ENCODE peak calls at places on chromosomes 4 and X, in eight cellular contexts. One of them, this sample, is unnamed.

GRCh38 chrX:69323786-69324720 is 158.8 kb upstream of the PJA1 start:
- DNase-seq in A549: no peak
- DNase-seq in GM23338: no peak
- DNase-seq in GM12878: no peak
- DNase-seq in HCT116: no peak
- DNase-seq in SK-N-SH: peak; percentile 3
- DNase-seq in K562: no peak
- DNase-seq in HepG2: no peak
- DNase-seq in this sample: no peak

GRCh38 chr4:148737071-148737470 is 294.9 kb upstream of the NR3C2 start:
- DNase-seq in A549: no peak
- DNase-seq in GM23338: no peak
- DNase-seq in GM12878: no peak
- DNase-seq in HCT116: no peak
- DNase-seq in SK-N-SH: no peak
- DNase-seq in K562: no peak
- DNase-seq in HepG2: no peak
- DNase-seq in this sample: no peak

GRCh38 chr4:2786152-2786671 is 6.7 kb upstream of the SH3BP2 start:
- DNase-seq in A549: no peak
- DNase-seq in GM23338: no peak
- DNase-seq in GM12878: peak; percentile 38
- DNase-seq in HCT116: no peak
- DNase-seq in SK-N-SH: no peak
- DNase-seq in K562: no peak
- DNase-seq in HepG2: no peak
- DNase-seq in this sample: no peak

GRCh38 chrX:111470681-111471403 is 40.6 kb upstream of the SERTM2 start:
- DNase-seq in A549: no peak
- DNase-seq in GM23338: no peak
- DNase-seq in GM12878: no peak
- DNase-seq in HCT116: no peak
- DNase-seq in SK-N-SH: no peak
- DNase-seq in K562: no peak
- DNase-seq in HepG2: no peak
- DNase-seq in this sample: no peak

GRCh38 chr4:38013461-38014366 is 53.5 kb downstream of the PTTG2 start:
- DNase-seq in A549: no peak
- DNase-seq in GM23338: no peak
- DNase-seq in GM12878: no peak
- DNase-seq in HCT116: peak; percentile 31
- DNase-seq in SK-N-SH: no peak
- DNase-seq in K562: no peak
- DNase-seq in HepG2: no peak
- DNase-seq in this sample: peak; percentile 10

GRCh38 chr4:28621541-28621940 is 1760.9 kb downstream of the STIM2 start:
- DNase-seq in A549: no peak
- DNase-seq in GM23338: no peak
- DNase-seq in GM12878: no peak
- DNase-seq in HCT116: no peak
- DNase-seq in SK-N-SH: no peak
- DNase-seq in K562: no peak
- DNase-seq in HepG2: no peak
- DNase-seq in this sample: no peak

GRCh38 chr4:6322761-6323566 is 53.3 kb downstream of the WFS1 start:
- DNase-seq in A549: no peak
- DNase-seq in GM23338: no peak
- DNase-seq in GM12878: peak; percentile 23
- DNase-seq in HCT116: no peak
- DNase-seq in SK-N-SH: no peak
- DNase-seq in K562: no peak
- DNase-seq in HepG2: peak; percentile 94
- DNase-seq in this sample: no peak

GRCh38 chr4:77849278-77849965 is 13.2 kb upstream of the MRPL1 start:
- DNase-seq in A549: no peak
- DNase-seq in GM23338: no peak
- DNase-seq in GM12878: no peak
- DNase-seq in HCT116: no peak
- DNase-seq in SK-N-SH: no peak
- DNase-seq in K562: no peak
- DNase-seq in HepG2: no peak
- DNase-seq in this sample: no peak

GRCh38 chr4:173448557-173448918 is 49.6 kb upstream of the SCRG1 start:
- DNase-seq in A549: no peak
- DNase-seq in GM23338: no peak
- DNase-seq in GM12878: no peak
- DNase-seq in HCT116: no peak
- DNase-seq in SK-N-SH: no peak
- DNase-seq in K562: no peak
- DNase-seq in HepG2: no peak
- DNase-seq in this sample: no peak

DNA sequence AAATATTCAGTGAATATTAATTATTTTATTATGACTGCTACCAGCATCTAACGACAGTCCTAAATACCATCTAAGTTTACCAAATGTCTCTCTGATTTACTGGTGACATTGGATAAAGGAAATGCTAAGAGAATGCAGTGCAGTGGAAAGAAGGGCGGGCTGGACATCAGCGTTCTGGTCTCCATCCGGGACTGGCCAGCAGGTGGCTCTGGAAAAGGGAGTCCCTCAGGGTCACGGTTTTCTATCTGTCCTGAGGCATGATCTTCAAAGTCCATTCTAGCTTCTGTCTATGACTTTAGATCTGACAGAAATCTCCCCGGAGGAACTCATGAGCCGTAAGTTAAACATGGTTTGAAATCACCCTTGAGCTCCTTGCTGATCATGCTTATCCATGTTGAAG is 3.3 kb downstream of the TRIM2 start:
- DNase-seq in A549: peak; percentile 16
- DNase-seq in GM23338: peak; percentile 70
- DNase-seq in GM12878: no peak
- DNase-seq in HCT116: no peak
- DNase-seq in SK-N-SH: peak; percentile 51
- DNase-seq in K562: peak; percentile 42
- DNase-seq in HepG2: peak; percentile 28
- DNase-seq in this sample: no peak
- H3K4me1 ChIP-seq in A549: no peaks in the 10 kb centered on the region
- H3K4me1 ChIP-seq in GM23338: peaks cover 39% of the 10 kb centered on the region
- H3K4me1 ChIP-seq in GM12878: peaks cover 2% of the 10 kb centered on the region
- H3K4me1 ChIP-seq in HCT116: peaks cover 49% of the 10 kb centered on the region
- H3K4me1 ChIP-seq in SK-N-SH: no peaks in the 10 kb centered on the region
- H3K4me1 ChIP-seq in K562: peaks cover 5% of the 10 kb centered on the region
- H3K4me1 ChIP-seq in HepG2: peaks cover 44% of the 10 kb centered on the region
- H3K4me1 ChIP-seq in this sample: peaks cover 29% of the 10 kb centered on the region

GRCh38 chr4:139333046-139333445 is 30.8 kb upstream of the NDUFC1 start:
- DNase-seq in A549: no peak
- DNase-seq in GM23338: no peak
- DNase-seq in GM12878: no peak
- DNase-seq in HCT116: no peak
- DNase-seq in SK-N-SH: no peak
- DNase-seq in K562: no peak
- DNase-seq in HepG2: no peak
- DNase-seq in this sample: no peak
- TF ChIP-seq REST in A549: no peak
- TF ChIP-seq REST in GM23338: no peak
- TF ChIP-seq REST in GM12878: no peak
- TF ChIP-seq REST in HCT116: no peak
- TF ChIP-seq REST in SK-N-SH: no peak
- TF ChIP-seq REST in K562: no peak
- TF ChIP-seq REST in HepG2: no peak
- TF ChIP-seq REST in this sample: no peak

DNA sequence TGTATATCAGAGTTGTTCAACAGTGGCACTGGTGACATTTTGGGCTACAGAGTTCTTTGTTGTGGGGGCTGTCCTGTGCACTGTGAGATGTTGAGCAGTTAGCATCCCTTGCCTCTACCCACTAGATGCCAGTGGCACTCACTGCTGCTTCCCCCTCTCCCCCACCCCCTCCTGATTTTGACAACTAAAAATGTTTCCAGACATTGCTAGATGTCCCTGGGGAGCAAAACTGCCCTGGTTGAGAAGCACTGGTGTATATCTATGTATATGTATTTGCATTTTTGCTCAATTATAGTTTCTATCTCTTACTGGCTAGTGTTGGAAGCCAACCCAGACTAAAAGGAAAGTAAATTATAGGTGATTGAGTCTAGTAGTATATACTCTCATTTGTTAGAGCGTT is 2.4 kb downstream of the TMEM131L start:
- DNase-seq in A549: no peak
- DNase-seq in GM23338: no peak
- DNase-seq in GM12878: peak; percentile 87
- DNase-seq in HCT116: no peak
- DNase-seq in SK-N-SH: peak; percentile 53
- DNase-seq in K562: no peak
- DNase-seq in HepG2: no peak
- DNase-seq in this sample: no peak
- H3K4me1 ChIP-seq in A549: peaks cover 14% of the 10 kb centered on the region
- H3K4me1 ChIP-seq in GM23338: peaks cover 31% of the 10 kb centered on the region
- H3K4me1 ChIP-seq in GM12878: peaks cover 36% of the 10 kb centered on the region
- H3K4me1 ChIP-seq in HCT116: peaks cover 37% of the 10 kb centered on the region
- H3K4me1 ChIP-seq in SK-N-SH: peaks cover 26% of the 10 kb centered on the region
- H3K4me1 ChIP-seq in K562: peaks cover 37% of the 10 kb centered on the region
- H3K4me1 ChIP-seq in HepG2: peaks cover 26% of the 10 kb centered on the region
- H3K4me1 ChIP-seq in this sample: peaks cover 18% of the 10 kb centered on the region

GRCh38 chr4:150329338-150329737 is 251.1 kb downstream of the DCLK2 start:
- DNase-seq in A549: no peak
- DNase-seq in GM23338: no peak
- DNase-seq in GM12878: no peak
- DNase-seq in HCT116: no peak
- DNase-seq in SK-N-SH: no peak
- DNase-seq in K562: peak; percentile 27
- DNase-seq in HepG2: no peak
- DNase-seq in this sample: no peak
- TF ChIP-seq REST in A549: no peak
- TF ChIP-seq REST in GM23338: no peak
- TF ChIP-seq REST in GM12878: no peak
- TF ChIP-seq REST in HCT116: no peak
- TF ChIP-seq REST in SK-N-SH: no peak
- TF ChIP-seq REST in K562: no peak
- TF ChIP-seq REST in HepG2: no peak
- TF ChIP-seq REST in this sample: no peak

GRCh38 chr4:153174821-153175567 is 29.2 kb upstream of the TRIM2 start:
- DNase-seq in A549: no peak
- DNase-seq in GM23338: no peak
- DNase-seq in GM12878: no peak
- DNase-seq in HCT116: no peak
- DNase-seq in SK-N-SH: no peak
- DNase-seq in K562: no peak
- DNase-seq in HepG2: peak; percentile 79
- DNase-seq in this sample: no peak
- H3K4me1 ChIP-seq in A549: no peaks in the 10 kb centered on the region
- H3K4me1 ChIP-seq in GM23338: peaks cover 8% of the 10 kb centered on the region
- H3K4me1 ChIP-seq in GM12878: no peaks in the 10 kb centered on the region
- H3K4me1 ChIP-seq in HCT116: no peaks in the 10 kb centered on the region
- H3K4me1 ChIP-seq in SK-N-SH: no peaks in the 10 kb centered on the region
- H3K4me1 ChIP-seq in K562: no peaks in the 10 kb centered on the region
- H3K4me1 ChIP-seq in HepG2: peaks cover 4% of the 10 kb centered on the region
- H3K4me1 ChIP-seq in this sample: no peaks in the 10 kb centered on the region

DNA sequence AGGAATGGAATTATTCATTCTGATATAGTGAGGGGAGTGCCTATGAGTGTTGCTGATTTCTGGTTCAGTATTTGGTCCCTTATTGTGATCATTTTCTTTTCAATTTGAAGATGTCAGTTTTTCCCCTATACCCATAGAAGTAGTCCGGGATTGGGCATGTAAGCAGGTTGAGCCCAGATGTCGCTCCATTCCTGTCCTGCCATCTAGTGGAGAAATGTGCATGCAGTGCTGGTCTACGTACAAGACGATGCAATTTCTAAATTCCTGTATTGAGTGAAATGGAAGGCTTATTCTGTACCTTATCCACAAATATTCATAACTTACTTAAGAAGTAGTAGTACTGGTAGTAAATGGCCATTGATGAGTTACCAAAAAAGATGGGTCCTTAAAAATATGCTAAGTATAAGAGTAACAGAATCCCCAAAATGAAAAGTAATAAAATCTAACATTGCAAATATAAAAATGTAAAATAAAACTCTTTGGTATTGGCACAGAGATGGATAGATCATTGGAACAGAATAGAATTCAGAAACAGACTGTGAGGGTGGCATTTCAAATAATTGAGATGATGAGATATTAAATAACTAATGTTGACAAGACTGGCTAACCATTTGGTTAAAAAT is 60.9 kb downstream of the UGT8 start:
- DNase-seq in A549: peak; percentile 66
- DNase-seq in GM23338: peak; percentile 90
- DNase-seq in GM12878: peak; percentile 32
- DNase-seq in HCT116: peak; percentile 73
- DNase-seq in SK-N-SH: peak; percentile 60
- DNase-seq in K562: peak; percentile 59
- DNase-seq in HepG2: peak; percentile 42
- DNase-seq in this sample: peak; percentile 57
- TF ChIP-seq REST in A549: no peak
- TF ChIP-seq REST in GM23338: no peak
- TF ChIP-seq REST in GM12878: no peak
- TF ChIP-seq REST in HCT116: no peak
- TF ChIP-seq REST in SK-N-SH: no peak
- TF ChIP-seq REST in K562: no peak
- TF ChIP-seq REST in HepG2: no peak
- TF ChIP-seq REST in this sample: no peak

DNA sequence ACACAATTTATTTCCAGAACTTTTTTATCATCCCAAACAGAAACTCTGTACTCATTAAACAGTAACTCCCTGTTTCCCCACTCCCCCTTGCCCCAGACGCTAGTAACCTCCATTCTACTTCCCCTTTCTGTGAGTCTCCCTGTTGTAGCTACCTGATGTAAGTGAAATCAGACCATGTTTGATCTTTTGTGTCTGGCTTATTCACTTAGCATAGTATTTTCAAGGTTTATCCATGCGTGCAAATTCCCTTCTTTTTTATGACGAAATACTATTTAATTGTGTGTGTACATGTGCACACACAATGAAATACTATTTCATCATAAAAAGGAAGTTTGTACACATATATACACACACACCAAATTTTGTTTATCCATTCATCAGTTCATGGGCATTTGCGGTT is 5.2 kb downstream of the PKD2 start:
- DNase-seq in A549: no peak
- DNase-seq in GM23338: no peak
- DNase-seq in GM12878: no peak
- DNase-seq in HCT116: no peak
- DNase-seq in SK-N-SH: no peak
- DNase-seq in K562: no peak
- DNase-seq in HepG2: no peak
- DNase-seq in this sample: no peak
- H3K4me1 ChIP-seq in A549: peaks cover 66% of the 10 kb centered on the region
- H3K4me1 ChIP-seq in GM23338: peaks cover 48% of the 10 kb centered on the region
- H3K4me1 ChIP-seq in GM12878: peaks cover 15% of the 10 kb centered on the region
- H3K4me1 ChIP-seq in HCT116: peaks cover 14% of the 10 kb centered on the region
- H3K4me1 ChIP-seq in SK-N-SH: peaks cover 18% of the 10 kb centered on the region
- H3K4me1 ChIP-seq in K562: peaks cover 4% of the 10 kb centered on the region
- H3K4me1 ChIP-seq in HepG2: peaks cover 54% of the 10 kb centered on the region
- H3K4me1 ChIP-seq in this sample: peaks cover 7% of the 10 kb centered on the region